ENCODE peak calls at places on chromosome 14, in ten cellular contexts. One of them, this sample, is unnamed.
A peak's percentile ranks its signal among the peaks of the same experiment; 100 is the strongest.

GRCh38 chr14:69013943-69014782 is 35.1 kb upstream of the ACTN1 start:
- DNase-seq in breast epithelium: peak; percentile 66
- DNase-seq in lung: peak; percentile 88
- DNase-seq in right atrium auricular region: no peak
- DNase-seq in testis: peak; percentile 21
- DNase-seq in thyroid gland: peak; percentile 29
- DNase-seq in astrocyte: no peak
- DNase-seq in adrenal gland: no peak
- DNase-seq in fibroblast of lung: peak; percentile 37
- DNase-seq in pancreas: peak; percentile 19
- DNase-seq in this sample: no peak

GRCh38 chr14:27392153-27392552 is 794.3 kb upstream of the NOVA1 start:
- DNase-seq in breast epithelium: no peak
- DNase-seq in lung: no peak
- DNase-seq in right atrium auricular region: no peak
- DNase-seq in testis: no peak
- DNase-seq in thyroid gland: no peak
- DNase-seq in astrocyte: peak; percentile 91
- DNase-seq in adrenal gland: no peak
- DNase-seq in fibroblast of lung: peak; percentile 93
- DNase-seq in pancreas: no peak
- DNase-seq in this sample: no peak

GRCh38 chr14:85579957-85580356 is 50.0 kb downstream of the FLRT2 start:
- DNase-seq in breast epithelium: no peak
- DNase-seq in lung: no peak
- DNase-seq in right atrium auricular region: no peak
- DNase-seq in testis: no peak
- DNase-seq in thyroid gland: no peak
- DNase-seq in astrocyte: peak; percentile 45
- DNase-seq in adrenal gland: no peak
- DNase-seq in fibroblast of lung: peak; percentile 58
- DNase-seq in pancreas: no peak
- DNase-seq in this sample: no peak

GRCh38 chr14:101002738-101003137 is 99.2 kb upstream of the RTL1 start:
- DNase-seq in breast epithelium: no peak
- DNase-seq in lung: no peak
- DNase-seq in right atrium auricular region: no peak
- DNase-seq in testis: no peak
- DNase-seq in thyroid gland: no peak
- DNase-seq in astrocyte: no peak
- DNase-seq in adrenal gland: no peak
- DNase-seq in fibroblast of lung: no peak
- DNase-seq in pancreas: no peak
- DNase-seq in this sample: no peak

GRCh38 chr14:22887260-22887989 is 4.4 kb downstream of the REM2 start:
- DNase-seq in breast epithelium: peak; percentile 79
- DNase-seq in lung: peak; percentile 73
- DNase-seq in right atrium auricular region: no peak
- DNase-seq in testis: peak; percentile 94
- DNase-seq in thyroid gland: peak; percentile 81
- DNase-seq in astrocyte: peak; percentile 67
- DNase-seq in adrenal gland: peak; percentile 71
- DNase-seq in fibroblast of lung: peak; percentile 79
- DNase-seq in pancreas: peak; percentile 83
- DNase-seq in this sample: peak; percentile 52

GRCh38 chr14:51860836-51861583 is 598 bp downstream of the GNG2 start:
- DNase-seq in breast epithelium: no peak
- DNase-seq in lung: no peak
- DNase-seq in right atrium auricular region: no peak
- DNase-seq in testis: no peak
- DNase-seq in thyroid gland: no peak
- DNase-seq in astrocyte: peak; percentile 43
- DNase-seq in adrenal gland: no peak
- DNase-seq in fibroblast of lung: peak; percentile 62
- DNase-seq in pancreas: no peak
- DNase-seq in this sample: no peak

GRCh38 chr14:97564334-97564733 is 767.2 kb downstream of the VRK1 start:
- DNase-seq in breast epithelium: no peak
- DNase-seq in lung: no peak
- DNase-seq in right atrium auricular region: no peak
- DNase-seq in testis: no peak
- DNase-seq in thyroid gland: no peak
- DNase-seq in astrocyte: no peak
- DNase-seq in adrenal gland: no peak
- DNase-seq in fibroblast of lung: no peak
- DNase-seq in pancreas: no peak
- DNase-seq in this sample: no peak

GRCh38 chr14:53599221-53599945 is 357.2 kb downstream of the BMP4 start:
- DNase-seq in breast epithelium: no peak
- DNase-seq in lung: no peak
- DNase-seq in right atrium auricular region: no peak
- DNase-seq in testis: no peak
- DNase-seq in thyroid gland: no peak
- DNase-seq in astrocyte: peak; percentile 16
- DNase-seq in adrenal gland: no peak
- DNase-seq in fibroblast of lung: peak; percentile 25
- DNase-seq in pancreas: no peak
- DNase-seq in this sample: no peak

GRCh38 chr14:61145258-61145902 is 135.8 kb downstream of the TMEM30B start:
- DNase-seq in breast epithelium: no peak
- DNase-seq in lung: peak; percentile 28
- DNase-seq in right atrium auricular region: no peak
- DNase-seq in testis: no peak
- DNase-seq in thyroid gland: no peak
- DNase-seq in astrocyte: peak; percentile 97
- DNase-seq in adrenal gland: no peak
- DNase-seq in fibroblast of lung: peak; percentile 96
- DNase-seq in pancreas: no peak
- DNase-seq in this sample: peak; percentile 22

GRCh38 chr14:61561657-61562276 is 133.5 kb upstream of the HIF1A start:
- DNase-seq in breast epithelium: peak; percentile 79
- DNase-seq in lung: peak; percentile 76
- DNase-seq in right atrium auricular region: peak; percentile 82
- DNase-seq in testis: peak; percentile 75
- DNase-seq in thyroid gland: peak; percentile 89
- DNase-seq in astrocyte: peak; percentile 100
- DNase-seq in adrenal gland: peak; percentile 91
- DNase-seq in fibroblast of lung: peak; percentile 100
- DNase-seq in pancreas: peak; percentile 84
- DNase-seq in this sample: peak; percentile 80

GRCh38 chr14:23056956-23057756 is at the start of gene CDH24:
- DNase-seq in breast epithelium: peak; percentile 51
- DNase-seq in lung: peak; percentile 63
- DNase-seq in right atrium auricular region: no peak
- DNase-seq in testis: peak; percentile 75
- DNase-seq in thyroid gland: peak; percentile 79
- DNase-seq in astrocyte: peak; percentile 34
- DNase-seq in adrenal gland: peak; percentile 79
- DNase-seq in fibroblast of lung: peak; percentile 64
- DNase-seq in pancreas: peak; percentile 66
- DNase-seq in this sample: peak; percentile 82

DNA sequence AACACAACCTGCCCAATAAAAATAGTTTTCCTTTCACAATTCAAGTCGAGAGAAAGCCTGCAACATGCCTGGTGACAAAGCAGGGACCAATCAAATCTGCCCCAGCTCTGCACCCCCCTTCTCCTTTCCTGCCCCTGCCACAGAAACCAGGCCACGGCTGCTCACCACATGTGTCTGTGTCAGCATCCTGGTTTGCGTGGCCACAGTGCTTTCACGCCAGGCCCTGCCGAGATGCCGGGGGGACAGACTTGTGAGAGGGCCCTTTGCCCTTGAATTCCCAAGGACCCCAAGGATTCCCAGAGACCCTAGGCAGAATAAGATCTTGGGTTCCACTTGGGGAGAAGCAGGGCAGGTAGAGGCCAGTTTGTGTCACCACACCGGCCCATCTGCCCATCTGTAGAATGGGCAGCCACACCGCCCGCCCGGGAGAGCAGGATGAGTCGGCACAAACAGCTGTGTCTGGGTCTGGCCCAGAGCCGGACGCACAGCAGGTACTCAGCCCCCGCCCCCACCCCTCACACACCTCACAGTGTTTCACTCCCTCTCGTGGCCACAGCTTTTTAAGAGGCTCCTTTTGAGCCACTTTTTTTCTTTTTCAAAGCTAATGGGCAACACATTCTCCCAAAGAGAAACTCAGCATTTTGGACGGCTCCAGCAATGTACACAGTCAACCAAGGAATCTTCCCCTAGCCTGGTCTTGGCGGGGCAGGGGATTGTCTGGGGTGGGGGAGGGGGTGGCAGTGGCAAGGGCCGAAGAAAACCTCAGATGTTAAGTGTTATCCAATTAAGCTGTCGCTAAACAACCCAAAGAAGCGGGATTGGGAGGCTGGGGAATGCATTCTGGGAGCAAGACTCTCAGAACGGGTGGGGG is 41.5 kb downstream of the BCL11B start:
- DNase-seq in breast epithelium: peak; percentile 24
- DNase-seq in lung: no peak
- DNase-seq in right atrium auricular region: no peak
- DNase-seq in testis: no peak
- DNase-seq in thyroid gland: peak; percentile 80
- DNase-seq in astrocyte: no peak
- DNase-seq in adrenal gland: no peak
- DNase-seq in fibroblast of lung: peak; percentile 11
- DNase-seq in pancreas: no peak
- DNase-seq in this sample: no peak
- TF ChIP-seq CTCF in breast epithelium: no peak
- TF ChIP-seq CTCF in lung: no peak
- TF ChIP-seq CTCF in right atrium auricular region: no peak
- TF ChIP-seq CTCF in testis: no peak
- TF ChIP-seq CTCF in thyroid gland: peak; percentile 45
- TF ChIP-seq CTCF in astrocyte: no peak
- TF ChIP-seq CTCF in adrenal gland: no peak
- TF ChIP-seq CTCF in fibroblast of lung: no peak
- TF ChIP-seq CTCF in pancreas: no peak
- TF ChIP-seq CTCF in this sample: no peak

DNA sequence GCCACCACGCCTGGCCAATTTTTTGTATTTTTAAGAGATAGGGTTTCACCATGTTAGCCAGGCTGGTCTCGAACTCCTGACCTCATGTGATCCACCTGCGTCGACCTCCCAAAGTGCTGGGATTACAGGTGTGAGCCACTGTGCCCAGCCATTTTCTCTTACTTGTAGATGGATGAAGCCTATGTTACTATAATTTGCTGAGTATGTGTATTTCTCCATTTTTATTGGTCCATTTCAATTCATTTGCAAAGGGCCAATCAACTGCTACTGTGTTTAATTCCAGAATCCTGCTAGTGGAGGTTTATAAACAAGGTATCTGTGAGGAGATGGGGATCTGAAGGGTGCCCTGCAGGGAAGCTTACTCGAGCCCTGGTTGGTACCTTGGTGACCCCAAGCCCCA is 101.7 kb upstream of the MAX start:
- DNase-seq in breast epithelium: no peak
- DNase-seq in lung: no peak
- DNase-seq in right atrium auricular region: no peak
- DNase-seq in testis: no peak
- DNase-seq in thyroid gland: no peak
- DNase-seq in astrocyte: no peak
- DNase-seq in adrenal gland: no peak
- DNase-seq in fibroblast of lung: no peak
- DNase-seq in pancreas: no peak
- DNase-seq in this sample: no peak
- H3K27me3 ChIP-seq in breast epithelium: no peaks in the 10 kb centered on the region
- H3K27me3 ChIP-seq in lung: no peaks in the 10 kb centered on the region
- H3K27me3 ChIP-seq in right atrium auricular region: no peaks in the 10 kb centered on the region
- H3K27me3 ChIP-seq in testis: no peaks in the 10 kb centered on the region
- H3K27me3 ChIP-seq in thyroid gland: no peaks in the 10 kb centered on the region
- H3K27me3 ChIP-seq in astrocyte: no peaks in the 10 kb centered on the region
- H3K27me3 ChIP-seq in adrenal gland: no peaks in the 10 kb centered on the region
- H3K27me3 ChIP-seq in fibroblast of lung: no peaks in the 10 kb centered on the region
- H3K27me3 ChIP-seq in pancreas: no peaks in the 10 kb centered on the region
- H3K27me3 ChIP-seq in this sample: no peaks in the 10 kb centered on the region

DNA sequence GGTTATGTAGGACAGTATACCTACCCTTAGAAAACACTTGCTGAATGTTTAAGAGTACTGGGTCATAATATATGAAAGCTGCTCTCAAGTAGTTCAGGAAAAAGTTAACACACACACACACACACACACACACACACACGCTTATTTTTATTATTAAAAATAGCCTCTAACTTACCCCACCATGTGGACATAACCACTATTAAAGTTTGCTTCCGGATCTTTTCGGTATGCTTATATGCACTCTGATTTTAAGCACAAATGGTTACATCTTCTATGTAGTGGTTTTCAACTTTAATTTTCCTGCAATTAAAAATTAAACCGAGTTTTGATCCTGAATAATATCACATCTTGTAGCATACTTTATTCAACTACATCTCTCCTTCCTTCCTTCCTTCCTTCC is 84.9 kb upstream of the TRAF3 start:
- DNase-seq in breast epithelium: no peak
- DNase-seq in lung: no peak
- DNase-seq in right atrium auricular region: no peak
- DNase-seq in testis: no peak
- DNase-seq in thyroid gland: no peak
- DNase-seq in astrocyte: no peak
- DNase-seq in adrenal gland: no peak
- DNase-seq in fibroblast of lung: no peak
- DNase-seq in pancreas: no peak
- DNase-seq in this sample: no peak
- H3K4me1 ChIP-seq in breast epithelium: no peaks in the 10 kb centered on the region
- H3K4me1 ChIP-seq in lung: peaks cover 12% of the 10 kb centered on the region
- H3K4me1 ChIP-seq in right atrium auricular region: no peaks in the 10 kb centered on the region
- H3K4me1 ChIP-seq in testis: peaks cover 19% of the 10 kb centered on the region
- H3K4me1 ChIP-seq in thyroid gland: peaks cover 10% of the 10 kb centered on the region
- H3K4me1 ChIP-seq in astrocyte: peaks cover 4% of the 10 kb centered on the region
- H3K4me1 ChIP-seq in adrenal gland: peaks cover 4% of the 10 kb centered on the region
- H3K4me1 ChIP-seq in fibroblast of lung: no peaks in the 10 kb centered on the region
- H3K4me1 ChIP-seq in pancreas: peaks cover 20% of the 10 kb centered on the region
- H3K4me1 ChIP-seq in this sample: no peaks in the 10 kb centered on the region

DNA sequence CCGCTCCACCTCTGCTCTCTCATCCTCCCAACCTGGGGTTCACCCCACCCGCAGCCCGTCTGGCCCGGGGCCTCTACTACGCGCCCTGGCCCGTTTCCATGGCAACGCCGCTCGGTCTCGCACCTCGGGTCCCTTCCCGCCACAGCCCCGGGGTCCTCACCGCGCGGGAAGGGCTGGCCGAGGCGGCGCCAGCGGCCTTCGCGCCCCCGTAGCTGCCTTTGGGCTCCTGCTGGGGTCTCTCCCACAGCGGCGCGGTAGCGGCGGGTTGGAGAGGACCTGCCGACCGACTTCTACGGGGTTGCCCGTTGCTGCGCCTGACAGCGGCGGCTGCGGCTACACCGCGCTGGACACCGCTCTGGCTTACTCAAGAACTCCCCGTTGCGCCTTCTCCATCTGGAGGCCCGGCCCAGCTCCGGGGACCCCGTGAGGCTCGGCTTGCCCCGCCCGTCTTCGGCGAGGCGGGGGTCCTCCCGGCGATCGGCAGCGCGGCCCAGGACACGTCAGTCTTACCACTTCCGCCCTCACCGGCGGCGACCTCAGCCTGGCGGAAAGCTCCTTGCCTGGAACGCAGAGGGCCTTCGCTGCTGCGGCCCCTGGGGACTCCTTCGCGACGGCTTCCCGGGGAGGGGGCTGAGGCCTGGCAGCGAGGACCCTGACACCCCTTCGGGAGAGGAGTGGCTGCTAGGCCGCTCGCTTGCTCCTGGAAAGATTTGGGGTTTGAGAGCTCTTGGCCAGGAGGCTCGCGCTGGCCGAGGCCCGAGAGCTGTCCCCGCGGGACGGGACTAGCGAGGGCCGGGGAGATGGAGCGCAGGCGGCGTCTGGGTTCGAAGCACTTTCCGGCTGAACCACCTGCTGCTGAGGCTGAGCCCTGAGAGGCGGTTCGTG is at the start of gene TM9SF1:
- DNase-seq in breast epithelium: peak; percentile 72
- DNase-seq in lung: peak; percentile 90
- DNase-seq in right atrium auricular region: peak; percentile 87
- DNase-seq in testis: peak; percentile 91
- DNase-seq in thyroid gland: peak; percentile 86
- DNase-seq in astrocyte: peak; percentile 81
- DNase-seq in adrenal gland: peak; percentile 87
- DNase-seq in fibroblast of lung: peak; percentile 89
- DNase-seq in pancreas: peak; percentile 88
- DNase-seq in this sample: peak; percentile 85
- TF ChIP-seq CTCF in breast epithelium: no peak
- TF ChIP-seq CTCF in lung: no peak
- TF ChIP-seq CTCF in right atrium auricular region: no peak
- TF ChIP-seq CTCF in testis: no peak
- TF ChIP-seq CTCF in thyroid gland: peak; percentile 7
- TF ChIP-seq CTCF in astrocyte: no peak
- TF ChIP-seq CTCF in adrenal gland: no peak
- TF ChIP-seq CTCF in fibroblast of lung: no peak
- TF ChIP-seq CTCF in pancreas: no peak
- TF ChIP-seq CTCF in this sample: peak; percentile 22

This sample was measured in uterus.